ENCODE peak calls at places on chromosomes 11 and 22, in six cellular contexts. R, Z, L, Q, I and M are unnamed samples.

GRCh38 chr11:77324508-77324907 is 23.0 kb upstream of the GDPD4 start:
- DNase-seq in L (no peak), R (no peak), Q (peak), I (no peak), Z (no peak), M (no peak)

GRCh38 chr11:60810583-60810982 is 25.4 kb downstream of the MS4A10 start:
- DNase-seq in Q (no peak), Z (no peak), R (no peak), I (no peak), L (no peak), M (no peak)

GRCh38 chr11:88950975-88951374 is 114.8 kb downstream of the GRM5 start:
- DNase-seq in I (no peak), Q (no peak), Z (no peak), L (no peak), R (no peak), M (no peak)

GRCh38 chr22:29702025-29702930 is 17.5 kb upstream of the CABP7 start:
- DNase-seq in I (no peak), Z (no peak), R (no peak), Q (no peak), L (peak), M (no peak)

GRCh38 chr11:73353422-73353821 is 22.8 kb upstream of the RELT start:
- DNase-seq in R (no peak), L (no peak), Q (no peak), Z (no peak), I (no peak), M (no peak)

GRCh38 chr11:128848815-128849455 is 18.2 kb downstream of the KCNJ1 start:
- DNase-seq in I (peak), R (peak), Z (no peak), L (peak), Q (no peak), M (no peak)

GRCh38 chr22:39284142-39284980 is 35.1 kb downstream of the RPL3 start:
- DNase-seq in I (no peak), Z (no peak), L (no peak), R (no peak), Q (no peak), M (no peak)

GRCh38 chr11:112996924-112997323 is 35.7 kb downstream of the NCAM1 start:
- DNase-seq in L (no peak), Z (no peak), Q (no peak), I (no peak), R (no peak), M (no peak)

GRCh38 chr11:8807544-8808225 is 103.3 kb upstream of the AKIP1 start:
- DNase-seq in Q (peak), L (no peak), I (no peak), R (peak), Z (peak), M (peak)

GRCh38 chr11:133898031-133898769 is 52.9 kb upstream of the SPATA19 start:
- DNase-seq in Q (no peak), I (peak), L (no peak), R (no peak), Z (no peak), M (no peak)

GRCh38 chr11:117743121-117743815 is 53.7 kb downstream of the DSCAML1 start:
- DNase-seq in R (no peak), Z (no peak), Q (no peak), I (no peak), L (no peak), M (no peak)

GRCh38 chr11:18091731-18092130 is 14.2 kb downstream of the SAAL1 start:
- DNase-seq in R (no peak), I (no peak), Z (peak), L (no peak), Q (no peak), M (no peak)

GRCh38 chr11:116515666-116516184 is 257.1 kb downstream of the BUD13 start:
- DNase-seq in Q (no peak), L (no peak), Z (no peak), R (no peak), I (no peak), M (no peak)

DNA sequence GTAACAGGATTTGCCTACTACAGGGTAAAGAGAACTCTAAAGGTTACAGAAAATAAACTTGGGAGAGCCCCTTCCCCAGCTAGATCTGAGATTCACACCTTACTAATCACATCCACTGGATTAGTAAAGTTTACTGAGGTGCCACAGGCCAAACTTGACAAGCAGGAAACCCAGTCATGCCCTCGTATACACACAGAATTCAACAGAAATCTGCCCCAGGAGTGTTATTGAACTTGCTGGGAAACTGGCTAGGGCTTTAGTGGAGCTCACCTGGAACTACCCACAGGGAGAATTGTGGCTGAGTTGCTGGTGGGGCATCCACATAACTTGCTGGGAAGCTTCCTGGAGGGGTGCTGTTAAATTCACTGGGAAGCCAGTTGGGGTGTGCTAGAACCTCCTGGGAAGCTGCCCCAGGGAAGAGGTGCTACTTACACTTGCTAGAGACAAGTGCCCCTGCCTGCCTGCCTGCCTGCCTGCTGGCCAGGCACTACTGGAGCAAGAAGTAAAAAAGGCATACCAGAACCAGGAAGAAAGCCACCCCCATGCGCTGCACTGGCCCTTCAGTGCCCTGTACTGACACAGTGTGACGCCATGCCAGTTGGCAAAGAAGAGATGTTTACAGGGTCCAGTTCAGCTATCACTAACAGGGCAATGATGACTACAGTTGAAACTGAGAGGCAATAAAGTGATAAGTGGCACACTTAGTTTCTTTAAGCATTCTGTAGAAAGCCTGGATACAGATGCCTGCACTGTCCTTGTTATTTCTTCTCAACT is 106.5 kb downstream of the ALX4 start:
- DNase-seq in Z (no peak), L (no peak), I (no peak), R (no peak), Q (no peak), M (no peak)
- H3K4me3 ChIP-seq in Z (no peak), L (no peak), I (no peak), R (no peak), Q (no peak), M (no peak)

DNA sequence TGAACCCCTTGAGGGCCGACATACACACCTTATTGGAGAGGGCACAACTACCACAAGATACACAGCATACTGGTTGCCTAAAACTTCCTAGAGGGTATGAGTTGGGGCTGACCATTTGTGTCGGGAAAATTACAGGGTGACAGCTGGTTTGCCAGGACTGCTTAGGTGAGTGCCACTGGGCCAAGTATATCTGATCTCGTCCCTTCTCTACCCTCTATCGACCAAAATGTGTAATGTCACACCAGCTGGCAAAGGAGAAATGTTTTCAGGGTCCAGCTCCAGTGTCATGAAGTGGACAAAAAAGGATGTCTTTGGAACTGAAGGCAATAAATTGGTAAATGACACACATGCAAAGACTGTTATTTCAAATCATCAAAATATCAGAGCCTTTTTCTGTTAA is 126.1 kb downstream of the PGR start:
- DNase-seq in R (no peak), Q (no peak), I (peak), L (no peak), Z (no peak), M (no peak)
- TF ChIP-seq CTCF in R (no peak), Q (peak), I (peak), L (no peak), Z (no peak), M (peak)

GRCh38 chr11:28259177-28259843 is 151.1 kb downstream of the METTL15 start:
- DNase-seq in I (no peak), L (peak), Z (no peak), R (no peak), Q (no peak), M (no peak)
- H3K4me3 ChIP-seq in I (no peak), L (no peak), Z (no peak), R (no peak), Q (no peak), M (no peak)

DNA sequence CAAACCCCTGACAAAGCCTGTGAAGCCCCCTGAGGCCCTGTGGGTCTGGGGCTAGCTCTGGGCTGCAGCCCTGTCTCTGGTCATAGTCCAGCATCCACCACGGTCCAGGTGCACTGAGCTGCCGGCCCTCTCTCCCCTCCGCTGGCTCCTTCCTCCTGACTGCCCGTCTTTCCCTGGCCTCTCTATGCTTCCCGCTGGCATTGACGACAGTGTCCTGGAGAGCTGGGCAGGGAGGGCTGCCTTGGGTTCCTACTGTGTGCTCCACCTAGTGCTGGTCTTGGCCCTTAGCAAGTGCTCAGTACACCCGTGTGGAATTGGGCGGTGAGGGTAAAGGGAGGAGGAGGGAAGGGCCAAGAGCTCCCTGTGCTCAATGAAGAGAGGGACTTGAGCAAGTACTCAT is 868 bp upstream of the MYEOV start:
- DNase-seq in R (no peak), Q (no peak), I (no peak), L (peak), Z (no peak), M (no peak)
- TF ChIP-seq CTCF in R (no peak), Q (no peak), I (peak), L (no peak), Z (no peak), M (no peak)

DNA sequence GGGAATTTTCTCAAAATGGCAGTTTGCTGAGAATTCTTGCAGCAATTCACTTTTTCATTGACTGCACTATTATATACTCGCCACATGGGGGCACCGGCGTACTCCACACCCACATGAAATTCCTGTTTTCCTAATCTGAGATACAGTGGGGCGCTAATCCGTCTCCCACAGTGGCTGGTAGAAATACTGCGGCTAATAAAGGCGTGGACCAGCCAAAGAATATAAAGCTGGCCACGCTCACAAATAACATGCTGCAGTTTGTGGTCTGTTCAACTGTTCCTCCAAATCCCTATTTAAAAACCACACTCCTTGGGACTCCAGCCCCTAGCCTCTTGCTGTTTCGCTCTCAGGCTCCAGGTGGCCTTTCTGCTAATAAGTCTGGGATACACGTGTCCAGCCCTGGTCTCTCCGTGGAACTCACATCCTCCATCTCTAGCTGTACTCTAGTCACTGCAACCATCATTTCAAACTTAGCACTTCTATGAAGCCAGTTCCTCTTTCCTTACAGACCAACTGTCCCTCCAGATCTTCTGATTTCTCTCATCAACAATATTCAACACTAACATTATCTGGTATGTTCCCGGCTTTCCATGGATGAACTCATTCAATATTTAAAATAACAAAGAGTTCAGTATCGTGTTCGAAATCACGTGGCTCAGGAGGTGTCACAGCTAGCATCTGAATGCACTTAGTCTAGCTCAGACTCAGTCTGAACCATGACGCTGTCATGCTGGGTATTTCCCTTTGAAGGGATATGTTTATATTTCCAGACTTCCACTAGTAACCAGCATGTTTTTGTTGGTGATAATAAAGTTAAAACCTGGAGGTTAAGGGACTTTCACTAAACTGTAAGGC is 22.0 kb downstream of the TBRG1 start:
- DNase-seq in Z (peak), Q (no peak), I (peak), L (no peak), R (peak), M (no peak)
- H3K4me3 ChIP-seq in Z (peak), Q (no peak), I (no peak), L (no peak), R (peak), M (no peak)

GRCh38 chr11:126546191-126546590 is 190.7 kb downstream of the ST3GAL4 start:
- DNase-seq in L (no peak), Q (no peak), R (no peak), Z (no peak), I (no peak), M (no peak)

GRCh38 chr11:126545057-126545555 is 189.6 kb downstream of the ST3GAL4 start:
- DNase-seq in L (no peak), Z (no peak), R (no peak), I (no peak), Q (no peak), M (no peak)

GRCh38 chr11:126542621-126543020 is 187.1 kb downstream of the ST3GAL4 start:
- DNase-seq in R (no peak), Q (no peak), Z (no peak), L (no peak), I (no peak), M (no peak)

GRCh38 chr11:126544311-126545056 is 189.0 kb downstream of the ST3GAL4 start:
- DNase-seq in Z (peak), L (no peak), Q (peak), I (peak), R (no peak), M (no peak)

GRCh38 chr11:126543691-126544090 is 188.2 kb downstream of the ST3GAL4 start:
- DNase-seq in I (no peak), Q (no peak), L (no peak), Z (no peak), R (no peak), M (no peak)
- TF ChIP-seq CTCF in I (no peak), Q (no peak), L (no peak), Z (no peak), R (no peak), M (no peak)

GRCh38 chr11:104325093-104325492 is 161.1 kb upstream of the PDGFD start:
- DNase-seq in R (no peak), Q (no peak), Z (no peak), I (no peak), L (no peak), M (no peak)

GRCh38 chr11:104320091-104320490 is 156.1 kb upstream of the PDGFD start:
- DNase-seq in R (no peak), Z (peak), L (no peak), I (no peak), Q (peak), M (no peak)

GRCh38 chr11:104320956-104321355 is 157.0 kb upstream of the PDGFD start:
- DNase-seq in I (no peak), L (no peak), Q (no peak), Z (no peak), R (no peak), M (no peak)

GRCh38 chr11:104324276-104324675 is 160.3 kb upstream of the PDGFD start:
- DNase-seq in R (no peak), I (no peak), L (no peak), Q (no peak), Z (no peak), M (no peak)

DNA sequence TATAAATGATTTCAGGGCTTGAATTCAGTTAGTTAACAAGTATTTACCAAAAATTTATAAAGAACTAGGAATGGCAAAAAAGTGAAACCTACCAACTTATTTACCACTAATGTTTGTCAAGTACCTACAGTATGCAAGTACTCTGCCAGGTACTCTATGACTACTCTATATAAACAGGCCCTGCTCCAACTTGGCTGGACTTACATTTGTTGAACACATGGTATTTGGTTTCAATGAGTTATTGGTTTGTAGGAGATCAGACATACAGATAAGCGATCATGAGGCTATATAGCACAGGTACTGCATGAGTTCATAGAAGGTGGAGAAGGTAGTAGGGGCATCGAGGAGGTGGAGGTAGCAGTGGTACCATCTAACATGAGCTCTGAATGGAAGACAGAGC is 159.9 kb upstream of the PDGFD start:
- DNase-seq in I (no peak), R (no peak), L (no peak), Q (no peak), Z (no peak), M (no peak)
- H3K4me3 ChIP-seq in I (no peak), R (no peak), L (no peak), Q (no peak), Z (no peak), M (no peak)

GRCh38 chr22:44891293-44891747 is 118.5 kb downstream of the PHF21B start:
- DNase-seq in R (no peak), Q (no peak), Z (no peak), I (no peak), L (no peak), M (no peak)

GRCh38 chr22:44887941-44888366 is 121.9 kb downstream of the PHF21B start:
- DNase-seq in Q (no peak), I (no peak), L (no peak), R (no peak), Z (no peak), M (no peak)

GRCh38 chr22:44890416-44891292 is 119.2 kb downstream of the PHF21B start:
- DNase-seq in R (no peak), Z (no peak), I (no peak), L (no peak), Q (no peak), M (no peak)

GRCh38 chr22:44888491-44888941 is 121.3 kb downstream of the PHF21B start:
- DNase-seq in Z (no peak), R (no peak), I (peak), L (no peak), Q (no peak), M (no peak)

DNA sequence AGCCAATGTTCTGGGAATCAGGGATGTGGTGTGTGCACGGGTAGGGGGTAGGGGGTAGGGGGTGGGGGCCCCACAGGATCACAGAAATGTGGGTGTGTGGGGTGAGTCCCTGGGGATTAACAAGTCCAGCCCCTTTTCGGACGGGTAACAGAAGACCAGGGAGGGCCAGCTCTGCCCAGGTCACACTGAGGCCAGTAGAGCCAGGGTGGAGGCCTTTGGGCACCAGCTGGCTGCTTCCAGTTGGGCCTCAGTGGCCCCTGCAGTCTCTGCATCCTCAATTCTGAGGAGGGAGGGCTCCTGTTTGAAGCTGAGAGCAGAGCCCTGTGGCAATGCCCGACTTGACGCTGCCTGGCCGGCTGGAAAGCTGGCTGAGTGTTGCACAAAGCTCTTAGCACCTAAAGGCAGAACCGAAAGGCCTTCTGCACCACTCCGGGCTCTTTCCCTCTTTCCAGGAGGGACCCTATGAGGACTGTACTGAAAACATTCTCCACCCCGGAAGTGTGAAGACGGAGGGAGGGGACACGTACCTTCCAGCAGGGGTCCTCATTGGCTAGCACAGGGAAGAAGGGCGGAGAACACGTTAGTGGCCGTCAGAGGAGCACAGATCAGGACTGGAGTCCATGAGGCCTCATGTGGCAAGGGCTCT is 120.4 kb downstream of the PHF21B start:
- DNase-seq in L (no peak), R (no peak), I (peak), Q (no peak), Z (no peak), M (no peak)
- TF ChIP-seq CTCF in L (no peak), R (no peak), I (peak), Q (no peak), Z (no peak), M (peak)

GRCh38 chr11:86431258-86431657 is 56.6 kb downstream of the CCDC81 start:
- DNase-seq in R (no peak), L (peak), Q (no peak), I (no peak), Z (no peak), M (no peak)
- H3K4me3 ChIP-seq in R (no peak), L (no peak), Q (no peak), I (no peak), Z (no peak), M (no peak)